ENCODE peak calls at places on chromosomes 12 and 14, in six cellular contexts. One of them, this sample, is unnamed.

GRCh38 chr12:132345126-132345525 is 15.7 kb upstream of the GALNT9 start:
- DNase-seq in left cardiac atrium: no peak
- DNase-seq in NCI-H748 treated with DMSO at 0.1 percent for 48 hours: no peak
- DNase-seq in activated T-helper 9 cell treated with anti-CD3 and anti-CD28 coated beads, Interleukin-2, amount 50 U/mL, for 16 hours: no peak
- DNase-seq in stimulated activated CD8-positive, alpha-beta memory T cell treated with anti-CD3 and anti-CD28 coated beads, Interleukin-4, amount 100 ng/mL, for 1 hour: no peak
- DNase-seq in left colon: no peak
- DNase-seq in this sample: no peak

GRCh38 chr12:113647048-113647447 is 175.4 kb upstream of the LHX5 start:
- DNase-seq in left colon: no peak
- DNase-seq in NCI-H748 treated with DMSO at 0.1 percent for 48 hours: no peak
- DNase-seq in stimulated activated CD8-positive, alpha-beta memory T cell treated with anti-CD3 and anti-CD28 coated beads, Interleukin-4, amount 100 ng/mL, for 1 hour: no peak
- DNase-seq in activated T-helper 9 cell treated with anti-CD3 and anti-CD28 coated beads, Interleukin-2, amount 50 U/mL, for 16 hours: no peak
- DNase-seq in left cardiac atrium: no peak
- DNase-seq in this sample: no peak

GRCh38 chr12:108640802-108641445 is 7.2 kb upstream of the SELPLG start:
- DNase-seq in stimulated activated CD8-positive, alpha-beta memory T cell treated with anti-CD3 and anti-CD28 coated beads, Interleukin-4, amount 100 ng/mL, for 1 hour: no peak
- DNase-seq in left cardiac atrium: peak
- DNase-seq in activated T-helper 9 cell treated with anti-CD3 and anti-CD28 coated beads, Interleukin-2, amount 50 U/mL, for 16 hours: no peak
- DNase-seq in left colon: no peak
- DNase-seq in NCI-H748 treated with DMSO at 0.1 percent for 48 hours: no peak
- DNase-seq in this sample: no peak

GRCh38 chr12:14961466-14962155 is at the start of gene ARHGDIB:
- DNase-seq in left cardiac atrium: peak
- DNase-seq in left colon: peak
- DNase-seq in NCI-H748 treated with DMSO at 0.1 percent for 48 hours: no peak
- DNase-seq in activated T-helper 9 cell treated with anti-CD3 and anti-CD28 coated beads, Interleukin-2, amount 50 U/mL, for 16 hours: peak
- DNase-seq in stimulated activated CD8-positive, alpha-beta memory T cell treated with anti-CD3 and anti-CD28 coated beads, Interleukin-4, amount 100 ng/mL, for 1 hour: peak
- DNase-seq in this sample: peak

GRCh38 chr14:35374273-35374681 is 30.3 kb downstream of the NFKBIA start:
- DNase-seq in NCI-H748 treated with DMSO at 0.1 percent for 48 hours: no peak
- DNase-seq in activated T-helper 9 cell treated with anti-CD3 and anti-CD28 coated beads, Interleukin-2, amount 50 U/mL, for 16 hours: no peak
- DNase-seq in stimulated activated CD8-positive, alpha-beta memory T cell treated with anti-CD3 and anti-CD28 coated beads, Interleukin-4, amount 100 ng/mL, for 1 hour: no peak
- DNase-seq in left colon: peak
- DNase-seq in left cardiac atrium: no peak
- DNase-seq in this sample: no peak

GRCh38 chr12:74111688-74112360 is 425.8 kb upstream of the ATXN7L3B start:
- DNase-seq in left colon: no peak
- DNase-seq in stimulated activated CD8-positive, alpha-beta memory T cell treated with anti-CD3 and anti-CD28 coated beads, Interleukin-4, amount 100 ng/mL, for 1 hour: no peak
- DNase-seq in NCI-H748 treated with DMSO at 0.1 percent for 48 hours: no peak
- DNase-seq in activated T-helper 9 cell treated with anti-CD3 and anti-CD28 coated beads, Interleukin-2, amount 50 U/mL, for 16 hours: no peak
- DNase-seq in left cardiac atrium: no peak
- DNase-seq in this sample: no peak

GRCh38 chr14:91573894-91574837 is 64.1 kb upstream of the PPP4R3A start:
- DNase-seq in left colon: peak
- DNase-seq in left cardiac atrium: peak
- DNase-seq in NCI-H748 treated with DMSO at 0.1 percent for 48 hours: peak
- DNase-seq in activated T-helper 9 cell treated with anti-CD3 and anti-CD28 coated beads, Interleukin-2, amount 50 U/mL, for 16 hours: peak
- DNase-seq in stimulated activated CD8-positive, alpha-beta memory T cell treated with anti-CD3 and anti-CD28 coated beads, Interleukin-4, amount 100 ng/mL, for 1 hour: peak
- DNase-seq in this sample: peak

GRCh38 chr12:56836800-56837663 is 73.9 kb downstream of the HSD17B6 start:
- DNase-seq in left cardiac atrium: no peak
- DNase-seq in NCI-H748 treated with DMSO at 0.1 percent for 48 hours: no peak
- DNase-seq in left colon: no peak
- DNase-seq in activated T-helper 9 cell treated with anti-CD3 and anti-CD28 coated beads, Interleukin-2, amount 50 U/mL, for 16 hours: no peak
- DNase-seq in stimulated activated CD8-positive, alpha-beta memory T cell treated with anti-CD3 and anti-CD28 coated beads, Interleukin-4, amount 100 ng/mL, for 1 hour: no peak
- DNase-seq in this sample: peak

GRCh38 chr12:121453629-121454028 is 53.7 kb downstream of the RNF34 start:
- DNase-seq in left colon: no peak
- DNase-seq in activated T-helper 9 cell treated with anti-CD3 and anti-CD28 coated beads, Interleukin-2, amount 50 U/mL, for 16 hours: no peak
- DNase-seq in left cardiac atrium: no peak
- DNase-seq in stimulated activated CD8-positive, alpha-beta memory T cell treated with anti-CD3 and anti-CD28 coated beads, Interleukin-4, amount 100 ng/mL, for 1 hour: no peak
- DNase-seq in NCI-H748 treated with DMSO at 0.1 percent for 48 hours: no peak
- DNase-seq in this sample: no peak

GRCh38 chr12:117367006-117367638 is 5.7 kb upstream of the NOS1 start:
- DNase-seq in left cardiac atrium: peak
- DNase-seq in NCI-H748 treated with DMSO at 0.1 percent for 48 hours: peak
- DNase-seq in left colon: peak
- DNase-seq in activated T-helper 9 cell treated with anti-CD3 and anti-CD28 coated beads, Interleukin-2, amount 50 U/mL, for 16 hours: no peak
- DNase-seq in stimulated activated CD8-positive, alpha-beta memory T cell treated with anti-CD3 and anti-CD28 coated beads, Interleukin-4, amount 100 ng/mL, for 1 hour: no peak
- DNase-seq in this sample: peak

GRCh38 chr14:65791551-65791981 is 379.0 kb downstream of the FUT8 start:
- DNase-seq in left cardiac atrium: no peak
- DNase-seq in NCI-H748 treated with DMSO at 0.1 percent for 48 hours: no peak
- DNase-seq in stimulated activated CD8-positive, alpha-beta memory T cell treated with anti-CD3 and anti-CD28 coated beads, Interleukin-4, amount 100 ng/mL, for 1 hour: no peak
- DNase-seq in activated T-helper 9 cell treated with anti-CD3 and anti-CD28 coated beads, Interleukin-2, amount 50 U/mL, for 16 hours: peak
- DNase-seq in left colon: no peak
- DNase-seq in this sample: no peak

GRCh38 chr14:72948481-72949138 is 22.3 kb downstream of the DCAF4 start:
- DNase-seq in activated T-helper 9 cell treated with anti-CD3 and anti-CD28 coated beads, Interleukin-2, amount 50 U/mL, for 16 hours: peak
- DNase-seq in stimulated activated CD8-positive, alpha-beta memory T cell treated with anti-CD3 and anti-CD28 coated beads, Interleukin-4, amount 100 ng/mL, for 1 hour: peak
- DNase-seq in left cardiac atrium: peak
- DNase-seq in NCI-H748 treated with DMSO at 0.1 percent for 48 hours: peak
- DNase-seq in left colon: no peak
- DNase-seq in this sample: peak

GRCh38 chr14:72104011-72104613 is 171.9 kb downstream of the RGS6 start:
- DNase-seq in activated T-helper 9 cell treated with anti-CD3 and anti-CD28 coated beads, Interleukin-2, amount 50 U/mL, for 16 hours: no peak
- DNase-seq in left cardiac atrium: no peak
- DNase-seq in NCI-H748 treated with DMSO at 0.1 percent for 48 hours: no peak
- DNase-seq in left colon: no peak
- DNase-seq in stimulated activated CD8-positive, alpha-beta memory T cell treated with anti-CD3 and anti-CD28 coated beads, Interleukin-4, amount 100 ng/mL, for 1 hour: no peak
- DNase-seq in this sample: peak

GRCh38 chr12:79525357-79525756 is 165.4 kb downstream of the PAWR start:
- DNase-seq in NCI-H748 treated with DMSO at 0.1 percent for 48 hours: no peak
- DNase-seq in left cardiac atrium: no peak
- DNase-seq in left colon: no peak
- DNase-seq in activated T-helper 9 cell treated with anti-CD3 and anti-CD28 coated beads, Interleukin-2, amount 50 U/mL, for 16 hours: no peak
- DNase-seq in stimulated activated CD8-positive, alpha-beta memory T cell treated with anti-CD3 and anti-CD28 coated beads, Interleukin-4, amount 100 ng/mL, for 1 hour: no peak
- DNase-seq in this sample: no peak

GRCh38 chr14:87992720-87993484 is at the start of gene GALC:
- DNase-seq in stimulated activated CD8-positive, alpha-beta memory T cell treated with anti-CD3 and anti-CD28 coated beads, Interleukin-4, amount 100 ng/mL, for 1 hour: peak
- DNase-seq in NCI-H748 treated with DMSO at 0.1 percent for 48 hours: peak
- DNase-seq in left colon: peak
- DNase-seq in activated T-helper 9 cell treated with anti-CD3 and anti-CD28 coated beads, Interleukin-2, amount 50 U/mL, for 16 hours: peak
- DNase-seq in left cardiac atrium: peak
- DNase-seq in this sample: peak

GRCh38 chr12:93736640-93737178 is 59.5 kb downstream of the CRADD start:
- DNase-seq in NCI-H748 treated with DMSO at 0.1 percent for 48 hours: no peak
- DNase-seq in activated T-helper 9 cell treated with anti-CD3 and anti-CD28 coated beads, Interleukin-2, amount 50 U/mL, for 16 hours: no peak
- DNase-seq in left colon: no peak
- DNase-seq in left cardiac atrium: no peak
- DNase-seq in stimulated activated CD8-positive, alpha-beta memory T cell treated with anti-CD3 and anti-CD28 coated beads, Interleukin-4, amount 100 ng/mL, for 1 hour: no peak
- DNase-seq in this sample: no peak

GRCh38 chr12:109902866-109903265 is 2.8 kb downstream of the TCHP start:
- DNase-seq in stimulated activated CD8-positive, alpha-beta memory T cell treated with anti-CD3 and anti-CD28 coated beads, Interleukin-4, amount 100 ng/mL, for 1 hour: no peak
- DNase-seq in left cardiac atrium: no peak
- DNase-seq in left colon: no peak
- DNase-seq in activated T-helper 9 cell treated with anti-CD3 and anti-CD28 coated beads, Interleukin-2, amount 50 U/mL, for 16 hours: no peak
- DNase-seq in NCI-H748 treated with DMSO at 0.1 percent for 48 hours: no peak
- DNase-seq in this sample: no peak

GRCh38 chr14:106879241-106879640 is 1352.9 kb downstream of the TMEM121 start:
- DNase-seq in stimulated activated CD8-positive, alpha-beta memory T cell treated with anti-CD3 and anti-CD28 coated beads, Interleukin-4, amount 100 ng/mL, for 1 hour: no peak
- DNase-seq in activated T-helper 9 cell treated with anti-CD3 and anti-CD28 coated beads, Interleukin-2, amount 50 U/mL, for 16 hours: peak
- DNase-seq in left colon: peak
- DNase-seq in left cardiac atrium: no peak
- DNase-seq in NCI-H748 treated with DMSO at 0.1 percent for 48 hours: peak
- DNase-seq in this sample: peak

GRCh38 chr12:132651444-132652100 is 33.0 kb downstream of the P2RX2 start:
- DNase-seq in left cardiac atrium: no peak
- DNase-seq in left colon: no peak
- DNase-seq in stimulated activated CD8-positive, alpha-beta memory T cell treated with anti-CD3 and anti-CD28 coated beads, Interleukin-4, amount 100 ng/mL, for 1 hour: no peak
- DNase-seq in activated T-helper 9 cell treated with anti-CD3 and anti-CD28 coated beads, Interleukin-2, amount 50 U/mL, for 16 hours: no peak
- DNase-seq in NCI-H748 treated with DMSO at 0.1 percent for 48 hours: peak
- DNase-seq in this sample: no peak

GRCh38 chr12:7061596-7061995 is 1.1 kb downstream of the C1S start:
- DNase-seq in left cardiac atrium: no peak
- DNase-seq in NCI-H748 treated with DMSO at 0.1 percent for 48 hours: no peak
- DNase-seq in left colon: no peak
- DNase-seq in activated T-helper 9 cell treated with anti-CD3 and anti-CD28 coated beads, Interleukin-2, amount 50 U/mL, for 16 hours: no peak
- DNase-seq in stimulated activated CD8-positive, alpha-beta memory T cell treated with anti-CD3 and anti-CD28 coated beads, Interleukin-4, amount 100 ng/mL, for 1 hour: no peak
- DNase-seq in this sample: no peak

GRCh38 chr14:20886091-20886490 is 5.1 kb upstream of the RNASE3 start:
- DNase-seq in activated T-helper 9 cell treated with anti-CD3 and anti-CD28 coated beads, Interleukin-2, amount 50 U/mL, for 16 hours: no peak
- DNase-seq in stimulated activated CD8-positive, alpha-beta memory T cell treated with anti-CD3 and anti-CD28 coated beads, Interleukin-4, amount 100 ng/mL, for 1 hour: no peak
- DNase-seq in left cardiac atrium: no peak
- DNase-seq in NCI-H748 treated with DMSO at 0.1 percent for 48 hours: no peak
- DNase-seq in left colon: no peak
- DNase-seq in this sample: no peak

GRCh38 chr12:10607885-10608458 is 5.4 kb downstream of the MAGOHB start:
- DNase-seq in left cardiac atrium: no peak
- DNase-seq in activated T-helper 9 cell treated with anti-CD3 and anti-CD28 coated beads, Interleukin-2, amount 50 U/mL, for 16 hours: no peak
- DNase-seq in NCI-H748 treated with DMSO at 0.1 percent for 48 hours: no peak
- DNase-seq in left colon: no peak
- DNase-seq in stimulated activated CD8-positive, alpha-beta memory T cell treated with anti-CD3 and anti-CD28 coated beads, Interleukin-4, amount 100 ng/mL, for 1 hour: no peak
- DNase-seq in this sample: no peak

GRCh38 chr14:68649461-68650189 is 143.2 kb downstream of the ZFP36L1 start:
- DNase-seq in NCI-H748 treated with DMSO at 0.1 percent for 48 hours: no peak
- DNase-seq in left cardiac atrium: no peak
- DNase-seq in activated T-helper 9 cell treated with anti-CD3 and anti-CD28 coated beads, Interleukin-2, amount 50 U/mL, for 16 hours: no peak
- DNase-seq in stimulated activated CD8-positive, alpha-beta memory T cell treated with anti-CD3 and anti-CD28 coated beads, Interleukin-4, amount 100 ng/mL, for 1 hour: no peak
- DNase-seq in left colon: no peak
- DNase-seq in this sample: no peak

GRCh38 chr12:67667276-67668073 is 18.9 kb downstream of the DYRK2 start:
- DNase-seq in left cardiac atrium: peak
- DNase-seq in stimulated activated CD8-positive, alpha-beta memory T cell treated with anti-CD3 and anti-CD28 coated beads, Interleukin-4, amount 100 ng/mL, for 1 hour: no peak
- DNase-seq in activated T-helper 9 cell treated with anti-CD3 and anti-CD28 coated beads, Interleukin-2, amount 50 U/mL, for 16 hours: no peak
- DNase-seq in NCI-H748 treated with DMSO at 0.1 percent for 48 hours: no peak
- DNase-seq in left colon: peak
- DNase-seq in this sample: no peak

GRCh38 chr12:85866929-85867776 is 6.9 kb upstream of the NTS start:
- DNase-seq in left cardiac atrium: no peak
- DNase-seq in activated T-helper 9 cell treated with anti-CD3 and anti-CD28 coated beads, Interleukin-2, amount 50 U/mL, for 16 hours: no peak
- DNase-seq in stimulated activated CD8-positive, alpha-beta memory T cell treated with anti-CD3 and anti-CD28 coated beads, Interleukin-4, amount 100 ng/mL, for 1 hour: no peak
- DNase-seq in NCI-H748 treated with DMSO at 0.1 percent for 48 hours: peak
- DNase-seq in left colon: no peak
- DNase-seq in this sample: no peak

GRCh38 chr12:127355061-127355820 is 911.7 kb upstream of the TMEM132C start:
- DNase-seq in stimulated activated CD8-positive, alpha-beta memory T cell treated with anti-CD3 and anti-CD28 coated beads, Interleukin-4, amount 100 ng/mL, for 1 hour: no peak
- DNase-seq in left colon: no peak
- DNase-seq in NCI-H748 treated with DMSO at 0.1 percent for 48 hours: no peak
- DNase-seq in activated T-helper 9 cell treated with anti-CD3 and anti-CD28 coated beads, Interleukin-2, amount 50 U/mL, for 16 hours: no peak
- DNase-seq in left cardiac atrium: no peak
- DNase-seq in this sample: no peak

GRCh38 chr12:98635657-98636323 is 8.8 kb downstream of the IKBIP start:
- DNase-seq in activated T-helper 9 cell treated with anti-CD3 and anti-CD28 coated beads, Interleukin-2, amount 50 U/mL, for 16 hours: no peak
- DNase-seq in left cardiac atrium: no peak
- DNase-seq in NCI-H748 treated with DMSO at 0.1 percent for 48 hours: no peak
- DNase-seq in left colon: no peak
- DNase-seq in stimulated activated CD8-positive, alpha-beta memory T cell treated with anti-CD3 and anti-CD28 coated beads, Interleukin-4, amount 100 ng/mL, for 1 hour: no peak
- DNase-seq in this sample: no peak

GRCh38 chr12:24909667-24910066 is 39.2 kb downstream of the BCAT1 start:
- DNase-seq in NCI-H748 treated with DMSO at 0.1 percent for 48 hours: no peak
- DNase-seq in left colon: peak
- DNase-seq in left cardiac atrium: peak
- DNase-seq in stimulated activated CD8-positive, alpha-beta memory T cell treated with anti-CD3 and anti-CD28 coated beads, Interleukin-4, amount 100 ng/mL, for 1 hour: no peak
- DNase-seq in activated T-helper 9 cell treated with anti-CD3 and anti-CD28 coated beads, Interleukin-2, amount 50 U/mL, for 16 hours: no peak
- DNase-seq in this sample: no peak

This sample was measured in stimulated activated effector memory CD8-positive, alpha-beta T cell treated with anti-CD3 and anti-CD28 coated beads, Interleukin-12 subunit alpha, Interleukin-12 subunit beta, amount 100 ng/mL, for 72 hours.